ENCODE peak calls at places on chromosomes 11 and 22, in ten cellular contexts. G is testis, E is tibial nerve, T is body of pancreas, M is stomach, P is prostate gland, X is heart left ventricle, Z is NB4, N is Peyer's patch, F is HCT116. H is an unnamed sample.

GRCh38 chr22:45462034-45462655 is 40.5 kb upstream of the FBLN1 start:
- DNase-seq in T (no peak), Z (peak; percentile 38), F (no peak), G (no peak), M (no peak), E (no peak), X (no peak), N (no peak), P (no peak), H (no peak)

GRCh38 chr11:96075532-96075959 is 151.6 kb upstream of the MTMR2 start:
- DNase-seq in E (no peak), Z (no peak), X (no peak), G (no peak), P (no peak), F (no peak), T (no peak), N (no peak), M (no peak), H (no peak)

GRCh38 chr11:119318240-119319135 is 1.6 kb upstream of the MCAM start:
- DNase-seq in M (no peak), N (peak; percentile 84), F (no peak), E (no peak), T (peak; percentile 33), X (peak; percentile 70), P (no peak), G (no peak), Z (peak; percentile 95), H (peak; percentile 76)

GRCh38 chr22:39309881-39310714 is 9.3 kb downstream of the RPL3 start:
- DNase-seq in F (no peak), M (no peak), G (no peak), N (no peak), X (peak; percentile 27), P (no peak), T (no peak), E (no peak), Z (peak; percentile 48), H (no peak)

GRCh38 chr11:106249857-106250256 is 172.4 kb downstream of the AASDHPPT start:
- DNase-seq in X (no peak), T (peak; percentile 45), P (no peak), N (no peak), M (no peak), F (no peak), E (no peak), Z (no peak), G (no peak), H (no peak)

GRCh38 chr11:43427971-43428370 is 69.3 kb downstream of the TTC17 start:
- DNase-seq in N (no peak), M (no peak), X (no peak), Z (no peak), P (no peak), F (no peak), E (no peak), G (no peak), T (no peak), H (no peak)

GRCh38 chr11:126317681-126318641 is 14.1 kb downstream of the DCPS start:
- DNase-seq in M (no peak), E (peak; percentile 73), X (peak; percentile 88), Z (peak; percentile 85), T (peak; percentile 55), N (peak; percentile 62), P (peak; percentile 31), F (no peak), G (peak; percentile 86), H (no peak)

GRCh38 chr11:78659326-78660319 is 85.0 kb upstream of the NARS2 start:
- DNase-seq in F (no peak), E (no peak), M (no peak), G (no peak), T (peak; percentile 33), P (peak; percentile 61), N (no peak), Z (no peak), X (no peak), H (no peak)

GRCh38 chr11:12187399-12187798 is 77.0 kb downstream of the MICAL2 start:
- DNase-seq in X (no peak), T (no peak), F (no peak), M (no peak), N (no peak), Z (no peak), E (no peak), P (no peak), G (no peak), H (no peak)

GRCh38 chr11:68841718-68842426 is at the start of gene CPT1A:
- DNase-seq in N (peak; percentile 92), M (peak; percentile 86), X (peak; percentile 87), G (peak; percentile 79), P (peak; percentile 78), Z (peak; percentile 88), T (peak; percentile 80), E (peak; percentile 61), F (no peak), H (peak; percentile 91)

GRCh38 chr11:47426062-47426956 is at the start of gene PSMC3:
- DNase-seq in G (peak; percentile 99), N (peak; percentile 99), M (peak; percentile 99), X (peak; percentile 98), P (peak; percentile 98), E (peak; percentile 99), Z (peak; percentile 96), F (peak; percentile 88), T (peak; percentile 98), H (peak; percentile 82)
- TF ChIP-seq POLR2A in G (no peak), N (peak; percentile 78), M (no peak), X (no peak), P (peak; percentile 49), E (peak; percentile 61), Z (peak; percentile 58), F (peak; percentile 49), T (peak; percentile 78), H (peak; percentile 70)

GRCh38 chr11:62724171-62724570 is 3.1 kb downstream of the HNRNPUL2 start:
- DNase-seq in G (no peak), M (no peak), T (no peak), P (no peak), Z (no peak), X (no peak), F (no peak), N (peak; percentile 30), E (no peak), H (no peak)

GRCh38 chr11:62725686-62726085 is 1.6 kb downstream of the HNRNPUL2 start:
- DNase-seq in M (no peak), X (no peak), F (no peak), T (no peak), G (no peak), E (no peak), Z (peak; percentile 27), P (no peak), N (peak; percentile 46), H (no peak)

GRCh38 chr11:62726156-62727006 is 876 bp downstream of the HNRNPUL2 start:
- DNase-seq in X (peak; percentile 37), P (peak; percentile 21), E (no peak), F (no peak), T (no peak), M (no peak), N (peak; percentile 57), G (no peak), Z (no peak), H (no peak)

GRCh38 chr11:62727007-62727832 is at the start of gene HNRNPUL2:
- DNase-seq in G (peak; percentile 99), E (peak; percentile 95), T (peak; percentile 99), M (peak; percentile 99), X (peak; percentile 99), P (peak; percentile 97), N (peak; percentile 99), F (peak; percentile 98), Z (peak; percentile 100), H (peak; percentile 96)

GRCh38 chr11:62727833-62728721 is at the start of gene TTC9C:
- DNase-seq in E (peak; percentile 88), Z (peak; percentile 98), X (peak; percentile 89), F (peak; percentile 98), N (peak; percentile 96), T (peak; percentile 96), M (peak; percentile 90), P (peak; percentile 89), G (peak; percentile 94), H (peak; percentile 64)
- TF ChIP-seq POLR2A in E (peak; percentile 57), Z (peak; percentile 54), X (no peak), F (peak; percentile 84), N (peak; percentile 73), T (peak; percentile 77), M (no peak), P (peak; percentile 66), G (no peak), H (peak; percentile 28)

GRCh38 chr11:123062892-123063395 is 1.0 kb upstream of the HSPA8 start:
- DNase-seq in N (no peak), M (no peak), F (no peak), Z (peak; percentile 82), T (no peak), P (no peak), E (no peak), G (no peak), X (no peak), H (no peak)

GRCh38 chr11:123062158-123062891 is 389 bp upstream of the HSPA8 start:
- DNase-seq in Z (peak; percentile 100), T (peak; percentile 99), G (peak; percentile 99), N (peak; percentile 99), P (peak; percentile 99), M (peak; percentile 99), E (peak; percentile 98), F (peak; percentile 97), X (peak; percentile 100), H (peak; percentile 57)

GRCh38 chr11:123065634-123066033 is 3.7 kb upstream of the HSPA8 start:
- DNase-seq in T (no peak), N (no peak), E (no peak), Z (no peak), X (no peak), G (no peak), M (no peak), P (no peak), F (no peak), H (no peak)

GRCh38 chr11:123064268-123064657 is 2.3 kb upstream of the HSPA8 start:
- DNase-seq in F (no peak), X (no peak), T (no peak), G (no peak), E (no peak), M (no peak), Z (no peak), N (peak; percentile 4), P (no peak), H (no peak)

GRCh38 chr11:123063396-123064267 is 1.7 kb upstream of the HSPA8 start:
- DNase-seq in N (peak; percentile 77), F (no peak), T (peak; percentile 69), Z (peak; percentile 82), P (peak; percentile 25), X (peak; percentile 39), G (peak; percentile 66), E (no peak), M (peak; percentile 50), H (no peak)
- TF ChIP-seq POLR2A in N (no peak), F (no peak), T (peak; percentile 12), Z (no peak), P (no peak), X (no peak), G (no peak), E (no peak), M (no peak), H (no peak)

GRCh38 chr11:65425105-65425970 is 2.7 kb downstream of the NEAT1 start:
- DNase-seq in Z (peak; percentile 90), M (peak; percentile 60), E (no peak), N (peak; percentile 91), X (no peak), T (peak; percentile 72), G (peak; percentile 42), F (peak; percentile 42), P (no peak), H (no peak)
- TF ChIP-seq POLR2A in Z (no peak), M (peak; percentile 83), E (no peak), N (peak; percentile 76), X (peak; percentile 4), T (no peak), G (no peak), F (no peak), P (peak; percentile 14), H (peak; percentile 34)

H was measured in H54.